ENCODE peak calls at places on chromosome X, in seven cellular contexts. One of them, this sample, is unnamed.

GRCh38 chrX:46577116-46578005 is 3.8 kb downstream of the CHST7 start:
- DNase-seq in NCI-H1092 treated with DMSO at 0.1 percent for 48 hours: no peak
- DNase-seq in mucosa of gallbladder: no peak
- DNase-seq in activated CD4-positive, alpha-beta T cell treated with anti-CD3 and anti-CD28 coated beads, Interleukin-2, amount 10 ng/mL, durations not matched to agents 7 days and 5 days: no peak
- DNase-seq in kidney tubule cell: peak; percentile 72
- DNase-seq in AG04449: no peak
- DNase-seq in NCI-H1105: no peak
- DNase-seq in this sample: no peak

GRCh38 chrX:13891367-13892146 is 74.7 kb upstream of the GPM6B start:
- DNase-seq in NCI-H1092 treated with DMSO at 0.1 percent for 48 hours: no peak
- DNase-seq in mucosa of gallbladder: no peak
- DNase-seq in activated CD4-positive, alpha-beta T cell treated with anti-CD3 and anti-CD28 coated beads, Interleukin-2, amount 10 ng/mL, durations not matched to agents 7 days and 5 days: no peak
- DNase-seq in kidney tubule cell: no peak
- DNase-seq in AG04449: no peak
- DNase-seq in NCI-H1105: no peak
- DNase-seq in this sample: no peak

GRCh38 chrX:13119386-13119785 is 75.0 kb upstream of the FAM9C start:
- DNase-seq in NCI-H1092 treated with DMSO at 0.1 percent for 48 hours: no peak
- DNase-seq in mucosa of gallbladder: no peak
- DNase-seq in activated CD4-positive, alpha-beta T cell treated with anti-CD3 and anti-CD28 coated beads, Interleukin-2, amount 10 ng/mL, durations not matched to agents 7 days and 5 days: no peak
- DNase-seq in kidney tubule cell: peak; percentile 35
- DNase-seq in AG04449: no peak
- DNase-seq in NCI-H1105: no peak
- DNase-seq in this sample: no peak

GRCh38 chrX:27591938-27592337 is 1.8 kb downstream of the DCAF8L2 start:
- DNase-seq in NCI-H1092 treated with DMSO at 0.1 percent for 48 hours: no peak
- DNase-seq in mucosa of gallbladder: no peak
- DNase-seq in activated CD4-positive, alpha-beta T cell treated with anti-CD3 and anti-CD28 coated beads, Interleukin-2, amount 10 ng/mL, durations not matched to agents 7 days and 5 days: no peak
- DNase-seq in kidney tubule cell: no peak
- DNase-seq in AG04449: no peak
- DNase-seq in NCI-H1105: no peak
- DNase-seq in this sample: no peak

GRCh38 chrX:125742811-125743210 is 423.1 kb downstream of the TEX13C start:
- DNase-seq in NCI-H1092 treated with DMSO at 0.1 percent for 48 hours: no peak
- DNase-seq in mucosa of gallbladder: no peak
- DNase-seq in activated CD4-positive, alpha-beta T cell treated with anti-CD3 and anti-CD28 coated beads, Interleukin-2, amount 10 ng/mL, durations not matched to agents 7 days and 5 days: no peak
- DNase-seq in kidney tubule cell: no peak
- DNase-seq in AG04449: no peak
- DNase-seq in NCI-H1105: no peak
- DNase-seq in this sample: no peak

GRCh38 chrX:54134269-54134668 is 48.8 kb downstream of the FAM120C start:
- DNase-seq in NCI-H1092 treated with DMSO at 0.1 percent for 48 hours: no peak
- DNase-seq in mucosa of gallbladder: no peak
- DNase-seq in activated CD4-positive, alpha-beta T cell treated with anti-CD3 and anti-CD28 coated beads, Interleukin-2, amount 10 ng/mL, durations not matched to agents 7 days and 5 days: no peak
- DNase-seq in kidney tubule cell: no peak
- DNase-seq in AG04449: no peak
- DNase-seq in NCI-H1105: no peak
- DNase-seq in this sample: no peak

GRCh38 chrX:40300286-40300890 is 202.6 kb upstream of the BCOR start:
- DNase-seq in NCI-H1092 treated with DMSO at 0.1 percent for 48 hours: no peak
- DNase-seq in mucosa of gallbladder: no peak
- DNase-seq in activated CD4-positive, alpha-beta T cell treated with anti-CD3 and anti-CD28 coated beads, Interleukin-2, amount 10 ng/mL, durations not matched to agents 7 days and 5 days: no peak
- DNase-seq in kidney tubule cell: no peak
- DNase-seq in AG04449: no peak
- DNase-seq in NCI-H1105: no peak
- DNase-seq in this sample: no peak

GRCh38 chrX:69032601-69033000 is 132.7 kb downstream of the PJA1 start:
- DNase-seq in NCI-H1092 treated with DMSO at 0.1 percent for 48 hours: no peak
- DNase-seq in mucosa of gallbladder: peak; percentile 7
- DNase-seq in activated CD4-positive, alpha-beta T cell treated with anti-CD3 and anti-CD28 coated beads, Interleukin-2, amount 10 ng/mL, durations not matched to agents 7 days and 5 days: no peak
- DNase-seq in kidney tubule cell: peak; percentile 84
- DNase-seq in AG04449: no peak
- DNase-seq in NCI-H1105: no peak
- DNase-seq in this sample: no peak

GRCh38 chrX:130770615-130771014 is 132.4 kb downstream of the ENOX2 start:
- DNase-seq in NCI-H1092 treated with DMSO at 0.1 percent for 48 hours: no peak
- DNase-seq in mucosa of gallbladder: no peak
- DNase-seq in activated CD4-positive, alpha-beta T cell treated with anti-CD3 and anti-CD28 coated beads, Interleukin-2, amount 10 ng/mL, durations not matched to agents 7 days and 5 days: no peak
- DNase-seq in kidney tubule cell: peak; percentile 66
- DNase-seq in AG04449: peak; percentile 31
- DNase-seq in NCI-H1105: no peak
- DNase-seq in this sample: no peak

GRCh38 chrX:40663078-40663740 is 15.8 kb upstream of the CXorf38 start:
- DNase-seq in NCI-H1092 treated with DMSO at 0.1 percent for 48 hours: no peak
- DNase-seq in mucosa of gallbladder: no peak
- DNase-seq in activated CD4-positive, alpha-beta T cell treated with anti-CD3 and anti-CD28 coated beads, Interleukin-2, amount 10 ng/mL, durations not matched to agents 7 days and 5 days: no peak
- DNase-seq in kidney tubule cell: no peak
- DNase-seq in AG04449: no peak
- DNase-seq in NCI-H1105: no peak
- DNase-seq in this sample: no peak

GRCh38 chrX:102345916-102346315 is 93.9 kb downstream of the NXF2B start:
- DNase-seq in NCI-H1092 treated with DMSO at 0.1 percent for 48 hours: no peak
- DNase-seq in mucosa of gallbladder: peak; percentile 66
- DNase-seq in activated CD4-positive, alpha-beta T cell treated with anti-CD3 and anti-CD28 coated beads, Interleukin-2, amount 10 ng/mL, durations not matched to agents 7 days and 5 days: peak; percentile 66
- DNase-seq in kidney tubule cell: peak; percentile 48
- DNase-seq in AG04449: no peak
- DNase-seq in NCI-H1105: no peak
- DNase-seq in this sample: peak; percentile 37

GRCh38 chrX:56219702-56220101 is 12.5 kb upstream of the KLF8 start:
- DNase-seq in NCI-H1092 treated with DMSO at 0.1 percent for 48 hours: no peak
- DNase-seq in mucosa of gallbladder: no peak
- DNase-seq in activated CD4-positive, alpha-beta T cell treated with anti-CD3 and anti-CD28 coated beads, Interleukin-2, amount 10 ng/mL, durations not matched to agents 7 days and 5 days: peak; percentile 7
- DNase-seq in kidney tubule cell: peak; percentile 13
- DNase-seq in AG04449: no peak
- DNase-seq in NCI-H1105: no peak
- DNase-seq in this sample: no peak

GRCh38 chrX:120791013-120791643 is 84.5 kb downstream of the CT47B1 start:
- DNase-seq in NCI-H1092 treated with DMSO at 0.1 percent for 48 hours: no peak
- DNase-seq in mucosa of gallbladder: peak; percentile 69
- DNase-seq in activated CD4-positive, alpha-beta T cell treated with anti-CD3 and anti-CD28 coated beads, Interleukin-2, amount 10 ng/mL, durations not matched to agents 7 days and 5 days: no peak
- DNase-seq in kidney tubule cell: peak; percentile 51
- DNase-seq in AG04449: no peak
- DNase-seq in NCI-H1105: no peak
- DNase-seq in this sample: no peak

GRCh38 chrX:48831136-48831908 is 4.1 kb downstream of the PCSK1N start:
- DNase-seq in NCI-H1092 treated with DMSO at 0.1 percent for 48 hours: no peak
- DNase-seq in mucosa of gallbladder: no peak
- DNase-seq in activated CD4-positive, alpha-beta T cell treated with anti-CD3 and anti-CD28 coated beads, Interleukin-2, amount 10 ng/mL, durations not matched to agents 7 days and 5 days: no peak
- DNase-seq in kidney tubule cell: no peak
- DNase-seq in AG04449: no peak
- DNase-seq in NCI-H1105: no peak
- DNase-seq in this sample: no peak

GRCh38 chrX:123962006-123962485 is 540 bp downstream of the STAG2 start:
- DNase-seq in NCI-H1092 treated with DMSO at 0.1 percent for 48 hours: no peak
- DNase-seq in mucosa of gallbladder: no peak
- DNase-seq in activated CD4-positive, alpha-beta T cell treated with anti-CD3 and anti-CD28 coated beads, Interleukin-2, amount 10 ng/mL, durations not matched to agents 7 days and 5 days: peak; percentile 13
- DNase-seq in kidney tubule cell: peak; percentile 12
- DNase-seq in AG04449: no peak
- DNase-seq in NCI-H1105: no peak
- DNase-seq in this sample: peak; percentile 5

GRCh38 chrX:6701085-6701484 is 166.2 kb upstream of the VCX3A start:
- DNase-seq in NCI-H1092 treated with DMSO at 0.1 percent for 48 hours: no peak
- DNase-seq in mucosa of gallbladder: no peak
- DNase-seq in activated CD4-positive, alpha-beta T cell treated with anti-CD3 and anti-CD28 coated beads, Interleukin-2, amount 10 ng/mL, durations not matched to agents 7 days and 5 days: no peak
- DNase-seq in kidney tubule cell: no peak
- DNase-seq in AG04449: no peak
- DNase-seq in NCI-H1105: no peak
- DNase-seq in this sample: no peak

GRCh38 chrX:626745-627509 is 3.7 kb upstream of the SHOX start:
- DNase-seq in NCI-H1092 treated with DMSO at 0.1 percent for 48 hours: no peak
- DNase-seq in mucosa of gallbladder: peak; percentile 1
- DNase-seq in activated CD4-positive, alpha-beta T cell treated with anti-CD3 and anti-CD28 coated beads, Interleukin-2, amount 10 ng/mL, durations not matched to agents 7 days and 5 days: no peak
- DNase-seq in kidney tubule cell: no peak
- DNase-seq in AG04449: no peak
- DNase-seq in NCI-H1105: no peak
- DNase-seq in this sample: no peak

GRCh38 chrX:9668537-9668936 is 97.1 kb downstream of the GPR143 start:
- DNase-seq in NCI-H1092 treated with DMSO at 0.1 percent for 48 hours: no peak
- DNase-seq in mucosa of gallbladder: no peak
- DNase-seq in activated CD4-positive, alpha-beta T cell treated with anti-CD3 and anti-CD28 coated beads, Interleukin-2, amount 10 ng/mL, durations not matched to agents 7 days and 5 days: no peak
- DNase-seq in kidney tubule cell: no peak
- DNase-seq in AG04449: peak; percentile 63
- DNase-seq in NCI-H1105: no peak
- DNase-seq in this sample: no peak

GRCh38 chrX:107205770-107206696 is at the start of the genes DNAAF6 and NUP62CL:
- DNase-seq in NCI-H1092 treated with DMSO at 0.1 percent for 48 hours: peak; percentile 61
- DNase-seq in mucosa of gallbladder: peak; percentile 46
- DNase-seq in activated CD4-positive, alpha-beta T cell treated with anti-CD3 and anti-CD28 coated beads, Interleukin-2, amount 10 ng/mL, durations not matched to agents 7 days and 5 days: peak; percentile 75
- DNase-seq in kidney tubule cell: peak; percentile 81
- DNase-seq in AG04449: no peak
- DNase-seq in NCI-H1105: peak; percentile 46
- DNase-seq in this sample: peak; percentile 70

GRCh38 chrX:10574663-10575062 is 45.7 kb downstream of the MID1 start:
- DNase-seq in NCI-H1092 treated with DMSO at 0.1 percent for 48 hours: no peak
- DNase-seq in mucosa of gallbladder: peak; percentile 33
- DNase-seq in activated CD4-positive, alpha-beta T cell treated with anti-CD3 and anti-CD28 coated beads, Interleukin-2, amount 10 ng/mL, durations not matched to agents 7 days and 5 days: no peak
- DNase-seq in kidney tubule cell: peak; percentile 56
- DNase-seq in AG04449: no peak
- DNase-seq in NCI-H1105: no peak
- DNase-seq in this sample: no peak

GRCh38 chrX:276588-277171 is 4.5 kb upstream of the PLCXD1 start:
- DNase-seq in NCI-H1092 treated with DMSO at 0.1 percent for 48 hours: no peak
- DNase-seq in mucosa of gallbladder: no peak
- DNase-seq in activated CD4-positive, alpha-beta T cell treated with anti-CD3 and anti-CD28 coated beads, Interleukin-2, amount 10 ng/mL, durations not matched to agents 7 days and 5 days: peak; percentile 8
- DNase-seq in kidney tubule cell: peak; percentile 82
- DNase-seq in AG04449: no peak
- DNase-seq in NCI-H1105: no peak
- DNase-seq in this sample: no peak

GRCh38 chrX:47590984-47591383 is 8.7 kb downstream of the TIMP1 start:
- DNase-seq in NCI-H1092 treated with DMSO at 0.1 percent for 48 hours: no peak
- DNase-seq in mucosa of gallbladder: no peak
- DNase-seq in activated CD4-positive, alpha-beta T cell treated with anti-CD3 and anti-CD28 coated beads, Interleukin-2, amount 10 ng/mL, durations not matched to agents 7 days and 5 days: no peak
- DNase-seq in kidney tubule cell: no peak
- DNase-seq in AG04449: no peak
- DNase-seq in NCI-H1105: no peak
- DNase-seq in this sample: no peak

GRCh38 chrX:74118503-74118902 is 185.5 kb upstream of the ZCCHC13 start:
- DNase-seq in NCI-H1092 treated with DMSO at 0.1 percent for 48 hours: no peak
- DNase-seq in mucosa of gallbladder: no peak
- DNase-seq in activated CD4-positive, alpha-beta T cell treated with anti-CD3 and anti-CD28 coated beads, Interleukin-2, amount 10 ng/mL, durations not matched to agents 7 days and 5 days: no peak
- DNase-seq in kidney tubule cell: no peak
- DNase-seq in AG04449: no peak
- DNase-seq in NCI-H1105: no peak
- DNase-seq in this sample: no peak

GRCh38 chrX:131543774-131544173 is at the start of gene OR13H1:
- DNase-seq in NCI-H1092 treated with DMSO at 0.1 percent for 48 hours: no peak
- DNase-seq in mucosa of gallbladder: no peak
- DNase-seq in activated CD4-positive, alpha-beta T cell treated with anti-CD3 and anti-CD28 coated beads, Interleukin-2, amount 10 ng/mL, durations not matched to agents 7 days and 5 days: no peak
- DNase-seq in kidney tubule cell: no peak
- DNase-seq in AG04449: no peak
- DNase-seq in NCI-H1105: no peak
- DNase-seq in this sample: no peak

GRCh38 chrX:1389181-1389992 is 2.5 kb downstream of the SLC25A6 start:
- DNase-seq in NCI-H1092 treated with DMSO at 0.1 percent for 48 hours: no peak
- DNase-seq in mucosa of gallbladder: no peak
- DNase-seq in activated CD4-positive, alpha-beta T cell treated with anti-CD3 and anti-CD28 coated beads, Interleukin-2, amount 10 ng/mL, durations not matched to agents 7 days and 5 days: peak; percentile 3
- DNase-seq in kidney tubule cell: no peak
- DNase-seq in AG04449: no peak
- DNase-seq in NCI-H1105: no peak
- DNase-seq in this sample: no peak

GRCh38 chrX:49001521-49002090 is 458 bp downstream of the GRIPAP1 start:
- DNase-seq in NCI-H1092 treated with DMSO at 0.1 percent for 48 hours: peak; percentile 36
- DNase-seq in mucosa of gallbladder: no peak
- DNase-seq in activated CD4-positive, alpha-beta T cell treated with anti-CD3 and anti-CD28 coated beads, Interleukin-2, amount 10 ng/mL, durations not matched to agents 7 days and 5 days: peak; percentile 51
- DNase-seq in kidney tubule cell: peak; percentile 49
- DNase-seq in AG04449: no peak
- DNase-seq in NCI-H1105: peak; percentile 26
- DNase-seq in this sample: peak; percentile 70

GRCh38 chrX:115906881-115907280 is 263.7 kb upstream of the AGTR2 start:
- DNase-seq in NCI-H1092 treated with DMSO at 0.1 percent for 48 hours: no peak
- DNase-seq in mucosa of gallbladder: no peak
- DNase-seq in activated CD4-positive, alpha-beta T cell treated with anti-CD3 and anti-CD28 coated beads, Interleukin-2, amount 10 ng/mL, durations not matched to agents 7 days and 5 days: no peak
- DNase-seq in kidney tubule cell: no peak
- DNase-seq in AG04449: no peak
- DNase-seq in NCI-H1105: no peak
- DNase-seq in this sample: no peak